ENCODE peak calls at places on chromosomes 12 and 14, in eight cellular contexts. N is gastrocnemius medialis, R is astrocyte of the spinal cord, H is H7, B is GM23248, V is retinal pigment epithelial cell, E is thoracic aorta, S is ovary. W is an unnamed sample.

GRCh38 chr12:106342397-106343212 is 14.9 kb upstream of the POLR3B start:
- DNase-seq in N (peak; percentile 78), R (peak; percentile 72), H (no peak), B (peak; percentile 96), V (no peak), E (peak; percentile 44), S (peak; percentile 84), W (peak; percentile 78)

GRCh38 chr12:43973385-43973784 is 137.5 kb downstream of the TMEM117 start:
- DNase-seq in N (no peak), R (no peak), H (no peak), B (no peak), V (no peak), E (no peak), S (no peak), W (no peak)

GRCh38 chr12:20523658-20524057 is 155.3 kb downstream of the PDE3A start:
- DNase-seq in N (no peak), R (peak; percentile 58), H (no peak), B (peak; percentile 66), V (no peak), E (no peak), S (no peak), W (peak; percentile 37)

GRCh38 chr14:31785574-31785973 is 224.4 kb downstream of the NUBPL start:
- DNase-seq in N (no peak), R (no peak), H (no peak), B (no peak), V (no peak), E (no peak), S (no peak), W (no peak)

GRCh38 chr12:49389092-49389703 is 21.9 kb downstream of the SPATS2 start:
- DNase-seq in N (no peak), R (no peak), H (peak; percentile 78), B (no peak), V (no peak), E (no peak), S (no peak), W (no peak)

GRCh38 chr14:54098536-54098935 is 141.9 kb upstream of the BMP4 start:
- DNase-seq in N (no peak), R (no peak), H (no peak), B (no peak), V (no peak), E (no peak), S (no peak), W (peak; percentile 11)

GRCh38 chr12:26523708-26524150 is 309.3 kb downstream of the ITPR2 start:
- DNase-seq in N (peak; percentile 88), R (peak; percentile 87), H (no peak), B (peak; percentile 93), V (peak; percentile 100), E (peak; percentile 76), S (peak; percentile 90), W (peak; percentile 99)

GRCh38 chr12:30694412-30694955 is 1.2 kb downstream of the IPO8 start:
- DNase-seq in N (no peak), R (no peak), H (no peak), B (peak; percentile 30), V (no peak), E (no peak), S (no peak), W (no peak)

GRCh38 chr12:20024194-20024593 is 344.1 kb upstream of the PDE3A start:
- DNase-seq in N (no peak), R (no peak), H (no peak), B (peak; percentile 37), V (no peak), E (no peak), S (no peak), W (peak; percentile 89)

GRCh38 chr14:87522575-87522974 is 470.4 kb downstream of the GALC start:
- DNase-seq in N (no peak), R (no peak), H (peak; percentile 5), B (no peak), V (no peak), E (no peak), S (no peak), W (no peak)

GRCh38 chr14:89899917-89900680 is 54.4 kb downstream of the EFCAB11 start:
- DNase-seq in N (no peak), R (peak; percentile 32), H (peak; percentile 49), B (peak; percentile 61), V (no peak), E (no peak), S (no peak), W (peak; percentile 54)

GRCh38 chr14:50083467-50084337 is 32.7 kb downstream of the VCPKMT start:
- DNase-seq in N (no peak), R (no peak), H (no peak), B (no peak), V (no peak), E (no peak), S (no peak), W (no peak)

GRCh38 chr14:92787554-92787953 is 6.6 kb upstream of the GOLGA5 start:
- DNase-seq in N (no peak), R (no peak), H (no peak), B (no peak), V (no peak), E (no peak), S (no peak), W (no peak)

GRCh38 chr14:92789457-92790089 is 4.5 kb upstream of the GOLGA5 start:
- DNase-seq in N (no peak), R (no peak), H (no peak), B (peak; percentile 39), V (no peak), E (no peak), S (no peak), W (no peak)

GRCh38 chr14:92783813-92784431 is 10.2 kb upstream of the GOLGA5 start:
- DNase-seq in N (no peak), R (peak; percentile 80), H (peak; percentile 32), B (peak; percentile 68), V (no peak), E (no peak), S (no peak), W (peak; percentile 83)

GRCh38 chr14:92786427-92786756 is 7.7 kb upstream of the GOLGA5 start:
- DNase-seq in N (no peak), R (no peak), H (no peak), B (no peak), V (no peak), E (no peak), S (no peak), W (no peak)

GRCh38 chr14:92785601-92786426 is 8.3 kb upstream of the GOLGA5 start:
- DNase-seq in N (no peak), R (peak; percentile 80), H (no peak), B (peak; percentile 88), V (no peak), E (no peak), S (peak; percentile 67), W (peak; percentile 90)
- H3K4me3 ChIP-seq in N (no peak overlapping the region), R (no peak overlapping the region), H (no peak overlapping the region), B (peak overlapping the region; percentile 34), V (no peak overlapping the region), E (no peak overlapping the region), S (no peak overlapping the region), W (peak overlapping the region; percentile 27)

DNA sequence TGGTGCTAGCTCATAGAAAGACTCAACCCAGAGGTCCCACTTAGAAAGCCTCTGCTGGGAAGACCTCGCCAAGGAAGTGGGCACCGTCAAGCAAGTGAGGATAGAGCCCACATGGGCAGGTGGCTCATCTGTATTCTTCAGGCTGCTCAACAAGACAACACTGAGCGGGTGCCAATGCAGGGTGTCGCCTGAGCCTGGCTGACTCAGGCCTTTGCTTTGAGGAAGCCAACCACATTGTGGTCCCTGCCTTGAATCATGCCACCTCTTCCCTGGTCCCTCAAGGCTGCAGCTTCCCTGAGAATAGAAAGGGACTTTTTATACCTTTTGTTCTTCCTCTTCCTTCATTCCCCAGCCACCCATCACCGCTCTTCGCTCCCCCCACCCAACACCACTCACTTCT is 2.1 kb upstream of the RNASE13 start:
- DNase-seq in N (no peak), R (no peak), H (no peak), B (peak; percentile 58), V (no peak), E (no peak), S (no peak), W (no peak)
- H3K4me3 ChIP-seq in N (no peak overlapping the region), R (no peak overlapping the region), H (no peak overlapping the region), B (no peak overlapping the region), V (no peak overlapping the region), E (no peak overlapping the region), S (no peak overlapping the region), W (no peak overlapping the region)

GRCh38 chr14:42961509-42961908 is 1354.8 kb downstream of the LRFN5 start:
- DNase-seq in N (no peak), R (peak; percentile 21), H (no peak), B (no peak), V (no peak), E (no peak), S (no peak), W (peak; percentile 16)
- H3K4me3 ChIP-seq in N (no peak overlapping the region), R (no peak overlapping the region), H (no peak overlapping the region), B (no peak overlapping the region), V (no peak overlapping the region), E (no peak overlapping the region), S (no peak overlapping the region), W (no peak overlapping the region)

GRCh38 chr12:124422570-124423523 is 128.0 kb downstream of the RFLNA start:
- DNase-seq in N (peak; percentile 74), R (peak; percentile 98), H (peak; percentile 77), B (peak; percentile 97), V (peak; percentile 96), E (peak; percentile 87), S (peak; percentile 98), W (peak; percentile 97)
- H3K4me3 ChIP-seq in N (peak overlapping the region; percentile 22), R (peak overlapping the region; percentile 20), H (no peak overlapping the region), B (peak overlapping the region; percentile 53), V (no peak overlapping the region), E (peak overlapping the region; percentile 61), S (peak overlapping the region; percentile 31), W (peak overlapping the region; percentile 7)

W was measured in fibroblast of pulmonary artery.